ENCODE peak calls at places on chromosomes 4 and X, in four cellular contexts. G is fibroblast of mammary gland, O is right atrium auricular region, P is GM20000. B is an unnamed sample.

GRCh38 chrX:48470110-48470832 is at the start of gene SLC38A5:
- DNase-seq in P (no peak), O (no peak), G (no peak), B (no peak)

GRCh38 chrX:49910344-49910743 is 12.1 kb upstream of the CLCN5 start:
- DNase-seq in O (no peak), P (peak), G (no peak), B (no peak)

GRCh38 chr4:75698162-75698962 is 25.2 kb upstream of the G3BP2 start:
- DNase-seq in G (no peak), P (peak), O (no peak), B (peak)

GRCh38 chr4:147057631-147057980 is 111.9 kb upstream of the TTC29 start:
- DNase-seq in G (peak), O (no peak), P (no peak), B (no peak)

GRCh38 chrX:13085533-13085932 is 41.1 kb upstream of the FAM9C start:
- DNase-seq in P (no peak), G (no peak), O (no peak), B (no peak)

GRCh38 chrX:56233682-56234081 is 1.5 kb downstream of the KLF8 start:
- DNase-seq in G (peak), P (peak), O (peak), B (peak)

GRCh38 chr4:152672403-152673092 is 7.2 kb downstream of the TMEM154 start:
- DNase-seq in O (no peak), G (no peak), P (no peak), B (no peak)

GRCh38 chrX:1531106-1531890 is 5.7 kb downstream of the P2RY8 start:
- DNase-seq in O (no peak), G (no peak), P (no peak), B (peak)

GRCh38 chr4:5050520-5050955 is 742 bp upstream of the STK32B start:
- DNase-seq in G (peak), P (peak), O (peak), B (no peak)

GRCh38 chrX:72347366-72347765 is 41.7 kb upstream of the CITED1 start:
- DNase-seq in O (no peak), G (peak), P (no peak), B (no peak)

GRCh38 chrX:13128104-13128503 is 83.7 kb upstream of the FAM9C start:
- DNase-seq in P (no peak), G (peak), O (no peak), B (no peak)

GRCh38 chr4:1166509-1167243 is 5.7 kb downstream of the SPON2 start:
- DNase-seq in G (peak), O (no peak), P (no peak), B (no peak)

GRCh38 chr4:111174331-111174730 is 551.5 kb upstream of the PITX2 start:
- DNase-seq in P (no peak), O (no peak), G (no peak), B (no peak)

GRCh38 chrX:136754641-136755040 is 26.1 kb downstream of the ARHGEF6 start:
- DNase-seq in G (no peak), O (no peak), P (no peak), B (no peak)

GRCh38 chrX:66015152-66015827 is 24.6 kb downstream of the VSIG4 start:
- DNase-seq in P (peak), G (no peak), O (no peak), B (peak)

GRCh38 chrX:30561191-30561590 is 16.4 kb downstream of the TASL start:
- DNase-seq in P (no peak), O (no peak), G (no peak), B (no peak)

GRCh38 chrX:56766554-56767412 is 37.7 kb downstream of the NBDY start:
- DNase-seq in O (peak), G (peak), P (no peak), B (no peak)

GRCh38 chr4:46934731-46935130 is 25.7 kb upstream of the COX7B2 start:
- DNase-seq in G (no peak), P (no peak), O (no peak), B (no peak)

GRCh38 chr4:46927201-46927600 is 18.2 kb upstream of the COX7B2 start:
- DNase-seq in G (no peak), O (no peak), P (no peak), B (no peak)

GRCh38 chr4:46933686-46934085 is 24.6 kb upstream of the COX7B2 start:
- DNase-seq in O (no peak), P (no peak), G (no peak), B (no peak)

GRCh38 chr4:46930866-46931265 is 21.8 kb upstream of the COX7B2 start:
- DNase-seq in G (no peak), P (no peak), O (no peak), B (no peak)

GRCh38 chr4:46931981-46932380 is 22.9 kb upstream of the COX7B2 start:
- DNase-seq in P (peak), O (no peak), G (peak), B (no peak)
- TF ChIP-seq CTCF in P (peak), O (no peak), G (peak), B (no peak)

GRCh38 chr4:17327587-17327986 is 184.3 kb downstream of the QDPR start:
- DNase-seq in O (no peak), P (no peak), G (no peak), B (no peak)

GRCh38 chr4:17325098-17325497 is 186.8 kb downstream of the QDPR start:
- DNase-seq in O (no peak), G (no peak), P (no peak), B (no peak)

GRCh38 chr4:17324431-17324830 is 187.5 kb downstream of the QDPR start:
- DNase-seq in P (peak), O (no peak), G (peak), B (no peak)

GRCh38 chr4:17323619-17324400 is 188.1 kb downstream of the QDPR start:
- DNase-seq in G (no peak), O (no peak), P (no peak), B (no peak)

GRCh38 chr4:17326756-17327155 is 185.1 kb downstream of the QDPR start:
- DNase-seq in P (no peak), O (no peak), G (no peak), B (no peak)
- TF ChIP-seq CTCF in P (no peak), O (no peak), G (no peak), B (no peak)

GRCh38 chr4:128061566-128062536 is 739 bp downstream of the LARP1B start:
- DNase-seq in O (peak), P (peak), G (peak), B (peak)
- TF ChIP-seq CTCF in O (no peak), P (no peak), G (no peak), B (no peak)

GRCh38 chr4:94892051-94892450 is 134.3 kb downstream of the BMPR1B start:
- DNase-seq in P (no peak), G (no peak), O (no peak), B (no peak)
- TF ChIP-seq CTCF in P (no peak), G (no peak), O (no peak), B (no peak)

B was measured in activated B cell treated with CpG ODN at 0.5 μM for 24 hours.